ENCODE peak calls at places on chromosomes 1 and 21, in five cellular contexts. J, F, D, C and U are unnamed samples.

GRCh38 chr1:119686661-119687060 is 25.1 kb upstream of the PHGDH start:
- DNase-seq in J (no peak), F (no peak), D (no peak), C (no peak), U (no peak)

GRCh38 chr1:58829861-58830260 is 46.0 kb upstream of the JUN start:
- DNase-seq in J (no peak), F (no peak), D (no peak), C (no peak), U (no peak)

GRCh38 chr1:91830242-91831131 is 55.5 kb downstream of the TGFBR3 start:
- DNase-seq in J (no peak), F (no peak), D (no peak), C (no peak), U (no peak)

GRCh38 chr1:207173396-207173795 is 69.4 kb downstream of the C4BPA start:
- DNase-seq in J (no peak), F (no peak), D (no peak), C (no peak), U (no peak)

GRCh38 chr1:236361909-236362590 is 32.0 kb upstream of the EDARADD start:
- DNase-seq in J (no peak), F (no peak), D (no peak), C (no peak), U (no peak)

GRCh38 chr1:19656134-19656779 is 8.4 kb upstream of the HTR6 start:
- DNase-seq in J (no peak), F (no peak), D (no peak), C (no peak), U (no peak)

GRCh38 chr1:201119206-201119814 is 7.1 kb upstream of the CACNA1S start:
- DNase-seq in J (no peak), F (peak; percentile 19), D (peak; percentile 37), C (peak; percentile 70), U (peak; percentile 79)

GRCh38 chr1:44029260-44029910 is 1.9 kb downstream of the SLC6A9 start:
- DNase-seq in J (no peak), F (no peak), D (no peak), C (no peak), U (no peak)

GRCh38 chr1:39205781-39206464 is 1.4 kb downstream of the MACF1 start:
- DNase-seq in J (no peak), F (no peak), D (no peak), C (no peak), U (no peak)

GRCh38 chr1:244735404-244735803 is 82.5 kb downstream of the DESI2 start:
- DNase-seq in J (no peak), F (no peak), D (no peak), C (no peak), U (no peak)

GRCh38 chr21:41643246-41643966 is 123.4 kb downstream of the RIPK4 start:
- DNase-seq in J (no peak), F (no peak), D (no peak), C (no peak), U (no peak)

GRCh38 chr1:17199267-17200044 is 5.5 kb upstream of the PADI1 start:
- DNase-seq in J (no peak), F (no peak), D (no peak), C (no peak), U (no peak)

GRCh38 chr1:158366783-158367182 is 13.1 kb downstream of the CD1E start:
- DNase-seq in J (no peak), F (no peak), D (no peak), C (no peak), U (no peak)

GRCh38 chr21:33230518-33231324 is 983 bp downstream of the IFNAR2 start:
- DNase-seq in J (no peak), F (no peak), D (no peak), C (no peak), U (peak; percentile 77)

GRCh38 chr1:181737056-181737455 is 253.7 kb downstream of the CACNA1E start:
- DNase-seq in J (no peak), F (no peak), D (no peak), C (no peak), U (peak; percentile 19)

GRCh38 chr1:180633092-180634045 is 1.5 kb downstream of the XPR1 start:
- DNase-seq in J (no peak), F (no peak), D (no peak), C (no peak), U (no peak)

GRCh38 chr1:81414417-81415087 is 386.2 kb upstream of the ADGRL2 start:
- DNase-seq in J (no peak), F (no peak), D (no peak), C (peak; percentile 17), U (peak; percentile 78)

GRCh38 chr1:29167904-29168303 is 13.8 kb downstream of the SRSF4 start:
- DNase-seq in J (no peak), F (no peak), D (no peak), C (no peak), U (no peak)

GRCh38 chr1:26096471-26096870 is 15.2 kb upstream of the PDIK1L start:
- DNase-seq in J (no peak), F (no peak), D (no peak), C (no peak), U (no peak)

GRCh38 chr21:20451051-20451450 is 547.2 kb upstream of the NCAM2 start:
- DNase-seq in J (no peak), F (no peak), D (no peak), C (no peak), U (no peak)

GRCh38 chr1:221834698-221835538 is 93.0 kb upstream of the DUSP10 start:
- DNase-seq in J (no peak), F (no peak), D (no peak), C (no peak), U (no peak)